ENCODE peak calls at places on chromosomes 13 and 19, in nine cellular contexts. One of them, this sample, is unnamed.

GRCh38 chr13:91346062-91346461 is 1.4 kb upstream of the MIR17HG start:
- DNase-seq in T-helper 2 cell: no peak
- DNase-seq in renal cortical epithelial cell: no peak
- DNase-seq in activated naive CD4-positive, alpha-beta T cell: no peak
- DNase-seq in CD8-positive, alpha-beta memory T cell: no peak
- DNase-seq in tibial artery: no peak
- DNase-seq in effector CD4-positive, alpha-beta T cell: no peak
- DNase-seq in body of pancreas: no peak
- DNase-seq in NCI-H2171 treated with DMSO at 0.1 percent for 48 hours: no peak
- DNase-seq in this sample: no peak

GRCh38 chr13:41654800-41655199 is 197.4 kb downstream of the RGCC start:
- DNase-seq in T-helper 2 cell: no peak
- DNase-seq in renal cortical epithelial cell: no peak
- DNase-seq in activated naive CD4-positive, alpha-beta T cell: no peak
- DNase-seq in CD8-positive, alpha-beta memory T cell: no peak
- DNase-seq in tibial artery: no peak
- DNase-seq in effector CD4-positive, alpha-beta T cell: no peak
- DNase-seq in body of pancreas: no peak
- DNase-seq in NCI-H2171 treated with DMSO at 0.1 percent for 48 hours: no peak
- DNase-seq in this sample: no peak

GRCh38 chr19:5804516-5805464 is at the start of gene NRTN:
- DNase-seq in T-helper 2 cell: peak; percentile 51
- DNase-seq in renal cortical epithelial cell: no peak
- DNase-seq in activated naive CD4-positive, alpha-beta T cell: peak; percentile 64
- DNase-seq in CD8-positive, alpha-beta memory T cell: peak; percentile 37
- DNase-seq in tibial artery: no peak
- DNase-seq in effector CD4-positive, alpha-beta T cell: peak; percentile 35
- DNase-seq in body of pancreas: peak; percentile 74
- DNase-seq in NCI-H2171 treated with DMSO at 0.1 percent for 48 hours: peak; percentile 28
- DNase-seq in this sample: no peak

GRCh38 chr19:44582581-44583265 is 30.6 kb upstream of the IGSF23 start:
- DNase-seq in T-helper 2 cell: no peak
- DNase-seq in renal cortical epithelial cell: no peak
- DNase-seq in activated naive CD4-positive, alpha-beta T cell: no peak
- DNase-seq in CD8-positive, alpha-beta memory T cell: peak; percentile 1
- DNase-seq in tibial artery: no peak
- DNase-seq in effector CD4-positive, alpha-beta T cell: no peak
- DNase-seq in body of pancreas: peak; percentile 58
- DNase-seq in NCI-H2171 treated with DMSO at 0.1 percent for 48 hours: no peak
- DNase-seq in this sample: no peak

GRCh38 chr13:78241278-78241919 is 322.8 kb upstream of the EDNRB start:
- DNase-seq in T-helper 2 cell: no peak
- DNase-seq in renal cortical epithelial cell: peak; percentile 17
- DNase-seq in activated naive CD4-positive, alpha-beta T cell: no peak
- DNase-seq in CD8-positive, alpha-beta memory T cell: peak; percentile 1
- DNase-seq in tibial artery: no peak
- DNase-seq in effector CD4-positive, alpha-beta T cell: no peak
- DNase-seq in body of pancreas: peak; percentile 16
- DNase-seq in NCI-H2171 treated with DMSO at 0.1 percent for 48 hours: peak; percentile 34
- DNase-seq in this sample: peak; percentile 16

GRCh38 chr19:38683393-38684077 is 36.1 kb downstream of the ACTN4 start:
- DNase-seq in T-helper 2 cell: peak; percentile 48
- DNase-seq in renal cortical epithelial cell: peak; percentile 100
- DNase-seq in activated naive CD4-positive, alpha-beta T cell: no peak
- DNase-seq in CD8-positive, alpha-beta memory T cell: no peak
- DNase-seq in tibial artery: peak; percentile 90
- DNase-seq in effector CD4-positive, alpha-beta T cell: peak; percentile 57
- DNase-seq in body of pancreas: peak; percentile 96
- DNase-seq in NCI-H2171 treated with DMSO at 0.1 percent for 48 hours: peak; percentile 74
- DNase-seq in this sample: peak; percentile 100

GRCh38 chr19:48600679-48601382 is 5.7 kb upstream of the SPACA4 start:
- DNase-seq in T-helper 2 cell: no peak
- DNase-seq in renal cortical epithelial cell: no peak
- DNase-seq in activated naive CD4-positive, alpha-beta T cell: no peak
- DNase-seq in CD8-positive, alpha-beta memory T cell: no peak
- DNase-seq in tibial artery: no peak
- DNase-seq in effector CD4-positive, alpha-beta T cell: no peak
- DNase-seq in body of pancreas: no peak
- DNase-seq in NCI-H2171 treated with DMSO at 0.1 percent for 48 hours: no peak
- DNase-seq in this sample: no peak

GRCh38 chr13:99133848-99134247 is 66.8 kb upstream of the UBAC2 start:
- DNase-seq in T-helper 2 cell: no peak
- DNase-seq in renal cortical epithelial cell: no peak
- DNase-seq in activated naive CD4-positive, alpha-beta T cell: no peak
- DNase-seq in CD8-positive, alpha-beta memory T cell: no peak
- DNase-seq in tibial artery: no peak
- DNase-seq in effector CD4-positive, alpha-beta T cell: no peak
- DNase-seq in body of pancreas: no peak
- DNase-seq in NCI-H2171 treated with DMSO at 0.1 percent for 48 hours: no peak
- DNase-seq in this sample: no peak

GRCh38 chr19:38596057-38596981 is 21.4 kb downstream of the MAP4K1 start:
- DNase-seq in T-helper 2 cell: peak; percentile 30
- DNase-seq in renal cortical epithelial cell: peak; percentile 13
- DNase-seq in activated naive CD4-positive, alpha-beta T cell: no peak
- DNase-seq in CD8-positive, alpha-beta memory T cell: no peak
- DNase-seq in tibial artery: no peak
- DNase-seq in effector CD4-positive, alpha-beta T cell: no peak
- DNase-seq in body of pancreas: peak; percentile 88
- DNase-seq in NCI-H2171 treated with DMSO at 0.1 percent for 48 hours: peak; percentile 76
- DNase-seq in this sample: no peak

GRCh38 chr13:101512650-101513049 is 60.2 kb downstream of the ITGBL1 start:
- DNase-seq in T-helper 2 cell: no peak
- DNase-seq in renal cortical epithelial cell: peak; percentile 61
- DNase-seq in activated naive CD4-positive, alpha-beta T cell: no peak
- DNase-seq in CD8-positive, alpha-beta memory T cell: no peak
- DNase-seq in tibial artery: no peak
- DNase-seq in effector CD4-positive, alpha-beta T cell: no peak
- DNase-seq in body of pancreas: no peak
- DNase-seq in NCI-H2171 treated with DMSO at 0.1 percent for 48 hours: no peak
- DNase-seq in this sample: peak; percentile 12

GRCh38 chr19:2083174-2083854 is 12.8 kb downstream of the MOB3A start:
- DNase-seq in T-helper 2 cell: peak; percentile 59
- DNase-seq in renal cortical epithelial cell: no peak
- DNase-seq in activated naive CD4-positive, alpha-beta T cell: peak; percentile 45
- DNase-seq in CD8-positive, alpha-beta memory T cell: peak; percentile 80
- DNase-seq in tibial artery: no peak
- DNase-seq in effector CD4-positive, alpha-beta T cell: peak; percentile 61
- DNase-seq in body of pancreas: no peak
- DNase-seq in NCI-H2171 treated with DMSO at 0.1 percent for 48 hours: no peak
- DNase-seq in this sample: no peak

GRCh38 chr13:38223093-38223492 is 126.6 kb upstream of the UFM1 start:
- DNase-seq in T-helper 2 cell: no peak
- DNase-seq in renal cortical epithelial cell: peak; percentile 10
- DNase-seq in activated naive CD4-positive, alpha-beta T cell: no peak
- DNase-seq in CD8-positive, alpha-beta memory T cell: no peak
- DNase-seq in tibial artery: no peak
- DNase-seq in effector CD4-positive, alpha-beta T cell: no peak
- DNase-seq in body of pancreas: no peak
- DNase-seq in NCI-H2171 treated with DMSO at 0.1 percent for 48 hours: no peak
- DNase-seq in this sample: no peak

This sample was measured in kidney glomerular epithelial cell.